ENCODE peak calls at places on chromosomes 4 and X, in eight cellular contexts. One of them, this sample, is unnamed. For H3K27me3, the result is how much of the 10 kb centered on the place peaks cover.

GRCh38 chrX:2320580-2321327 is 180.0 kb downstream of the DHRSX start:
- DNase-seq in AG04450: peak
- DNase-seq in keratinocyte: no peak
- DNase-seq in lower lobe of right lung: peak
- DNase-seq in neural progenitor cell: no peak
- DNase-seq in astrocyte: no peak
- DNase-seq in heart right ventricle: peak
- DNase-seq in fibroblast of lung: peak
- DNase-seq in this sample: peak

GRCh38 chr4:183362916-183363542 is 40.8 kb upstream of the CLDN24 start:
- DNase-seq in keratinocyte: no peak
- DNase-seq in AG04450: no peak
- DNase-seq in heart right ventricle: no peak
- DNase-seq in neural progenitor cell: peak
- DNase-seq in fibroblast of lung: peak
- DNase-seq in lower lobe of right lung: no peak
- DNase-seq in astrocyte: peak
- DNase-seq in this sample: no peak

GRCh38 chr4:112213091-112213490 is 18.5 kb upstream of the AP1AR start:
- DNase-seq in heart right ventricle: peak
- DNase-seq in neural progenitor cell: no peak
- DNase-seq in astrocyte: no peak
- DNase-seq in keratinocyte: no peak
- DNase-seq in AG04450: no peak
- DNase-seq in fibroblast of lung: peak
- DNase-seq in lower lobe of right lung: no peak
- DNase-seq in this sample: no peak

GRCh38 chr4:145511913-145512522 is 30.4 kb downstream of the SMAD1 start:
- DNase-seq in lower lobe of right lung: no peak
- DNase-seq in astrocyte: peak
- DNase-seq in neural progenitor cell: no peak
- DNase-seq in keratinocyte: no peak
- DNase-seq in heart right ventricle: no peak
- DNase-seq in fibroblast of lung: peak
- DNase-seq in AG04450: no peak
- DNase-seq in this sample: no peak

GRCh38 chrX:37745354-37745753 is 34.5 kb upstream of the CYBB start:
- DNase-seq in keratinocyte: no peak
- DNase-seq in AG04450: peak
- DNase-seq in lower lobe of right lung: peak
- DNase-seq in heart right ventricle: peak
- DNase-seq in fibroblast of lung: peak
- DNase-seq in astrocyte: peak
- DNase-seq in neural progenitor cell: peak
- DNase-seq in this sample: no peak

GRCh38 chr4:81605278-81605677 is 133.6 kb upstream of the RASGEF1B start:
- DNase-seq in fibroblast of lung: no peak
- DNase-seq in astrocyte: no peak
- DNase-seq in heart right ventricle: no peak
- DNase-seq in keratinocyte: no peak
- DNase-seq in lower lobe of right lung: no peak
- DNase-seq in neural progenitor cell: peak
- DNase-seq in AG04450: no peak
- DNase-seq in this sample: no peak

GRCh38 chr4:111698361-111698760 is 446.9 kb upstream of the FAM241A start:
- DNase-seq in astrocyte: no peak
- DNase-seq in lower lobe of right lung: no peak
- DNase-seq in neural progenitor cell: no peak
- DNase-seq in keratinocyte: no peak
- DNase-seq in heart right ventricle: no peak
- DNase-seq in fibroblast of lung: no peak
- DNase-seq in AG04450: no peak
- DNase-seq in this sample: no peak

GRCh38 chr4:106583567-106583966 is 215.0 kb upstream of the GIMD1 start:
- DNase-seq in lower lobe of right lung: no peak
- DNase-seq in keratinocyte: peak
- DNase-seq in heart right ventricle: no peak
- DNase-seq in astrocyte: peak
- DNase-seq in AG04450: peak
- DNase-seq in fibroblast of lung: peak
- DNase-seq in neural progenitor cell: no peak
- DNase-seq in this sample: peak

GRCh38 chr4:38570647-38571326 is 93.2 kb upstream of the KLF3 start:
- DNase-seq in AG04450: no peak
- DNase-seq in fibroblast of lung: no peak
- DNase-seq in lower lobe of right lung: no peak
- DNase-seq in neural progenitor cell: no peak
- DNase-seq in keratinocyte: no peak
- DNase-seq in astrocyte: no peak
- DNase-seq in heart right ventricle: no peak
- DNase-seq in this sample: no peak

GRCh38 chr4:119286377-119287002 is 35.4 kb downstream of the FABP2 start:
- DNase-seq in heart right ventricle: peak
- DNase-seq in AG04450: peak
- DNase-seq in keratinocyte: no peak
- DNase-seq in astrocyte: peak
- DNase-seq in neural progenitor cell: peak
- DNase-seq in lower lobe of right lung: no peak
- DNase-seq in fibroblast of lung: peak
- DNase-seq in this sample: peak

DNA sequence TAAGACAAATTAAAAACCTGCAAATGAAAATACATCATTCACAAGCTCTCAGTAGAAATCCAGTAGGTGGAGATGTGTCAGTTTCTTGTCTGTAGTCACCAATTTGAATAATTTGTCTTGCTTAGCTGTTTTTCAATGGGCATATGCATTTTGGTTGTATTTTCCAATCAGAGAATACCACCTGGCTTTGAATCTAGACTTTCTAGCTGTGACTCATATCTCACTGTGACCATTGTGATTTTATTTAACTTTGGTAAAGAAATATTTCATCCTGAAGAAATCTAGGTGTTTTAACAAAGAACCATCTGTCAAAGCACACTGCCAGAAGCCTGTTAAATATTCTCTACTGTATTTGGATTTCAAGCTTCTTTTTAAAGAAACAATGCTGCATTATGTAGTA is 1650.6 kb upstream of the IGFBP7 start:
- DNase-seq in astrocyte: no peak
- DNase-seq in fibroblast of lung: no peak
- DNase-seq in keratinocyte: no peak
- DNase-seq in neural progenitor cell: no peak
- DNase-seq in heart right ventricle: no peak
- DNase-seq in AG04450: no peak
- DNase-seq in lower lobe of right lung: no peak
- DNase-seq in this sample: no peak
- H3K27me3 ChIP-seq in astrocyte: under half
- H3K27me3 ChIP-seq in fibroblast of lung: under half
- H3K27me3 ChIP-seq in keratinocyte: under half
- H3K27me3 ChIP-seq in neural progenitor cell: under half
- H3K27me3 ChIP-seq in heart right ventricle: under half
- H3K27me3 ChIP-seq in AG04450: under half
- H3K27me3 ChIP-seq in lower lobe of right lung: under half
- H3K27me3 ChIP-seq in this sample: under half

GRCh38 chr4:80592950-80593349 is 257.4 kb downstream of the CFAP299 start:
- DNase-seq in keratinocyte: no peak
- DNase-seq in astrocyte: no peak
- DNase-seq in AG04450: no peak
- DNase-seq in heart right ventricle: no peak
- DNase-seq in fibroblast of lung: no peak
- DNase-seq in neural progenitor cell: peak
- DNase-seq in lower lobe of right lung: no peak
- DNase-seq in this sample: no peak
- TF ChIP-seq CTCF in keratinocyte: peak
- TF ChIP-seq CTCF in astrocyte: peak
- TF ChIP-seq CTCF in AG04450: no peak
- TF ChIP-seq CTCF in heart right ventricle: no peak
- TF ChIP-seq CTCF in fibroblast of lung: no peak
- TF ChIP-seq CTCF in neural progenitor cell: peak
- TF ChIP-seq CTCF in lower lobe of right lung: no peak
- TF ChIP-seq CTCF in this sample: peak

GRCh38 chrX:12440245-12440644 is 302.0 kb downstream of the FRMPD4 start:
- DNase-seq in AG04450: no peak
- DNase-seq in keratinocyte: no peak
- DNase-seq in heart right ventricle: no peak
- DNase-seq in neural progenitor cell: no peak
- DNase-seq in astrocyte: no peak
- DNase-seq in fibroblast of lung: no peak
- DNase-seq in lower lobe of right lung: no peak
- DNase-seq in this sample: no peak

GRCh38 chrX:12434493-12434892 is 296.2 kb downstream of the FRMPD4 start:
- DNase-seq in astrocyte: no peak
- DNase-seq in heart right ventricle: no peak
- DNase-seq in lower lobe of right lung: no peak
- DNase-seq in fibroblast of lung: no peak
- DNase-seq in neural progenitor cell: no peak
- DNase-seq in AG04450: no peak
- DNase-seq in keratinocyte: no peak
- DNase-seq in this sample: no peak

GRCh38 chrX:12441376-12442128 is 303.3 kb downstream of the FRMPD4 start:
- DNase-seq in heart right ventricle: no peak
- DNase-seq in fibroblast of lung: peak
- DNase-seq in AG04450: peak
- DNase-seq in astrocyte: peak
- DNase-seq in neural progenitor cell: no peak
- DNase-seq in lower lobe of right lung: no peak
- DNase-seq in keratinocyte: peak
- DNase-seq in this sample: peak

GRCh38 chrX:12443534-12444098 is 305.3 kb downstream of the FRMPD4 start:
- DNase-seq in neural progenitor cell: no peak
- DNase-seq in lower lobe of right lung: no peak
- DNase-seq in keratinocyte: no peak
- DNase-seq in fibroblast of lung: no peak
- DNase-seq in AG04450: no peak
- DNase-seq in heart right ventricle: no peak
- DNase-seq in astrocyte: no peak
- DNase-seq in this sample: no peak

GRCh38 chrX:12439396-12439795 is 301.1 kb downstream of the FRMPD4 start:
- DNase-seq in keratinocyte: no peak
- DNase-seq in neural progenitor cell: no peak
- DNase-seq in AG04450: no peak
- DNase-seq in astrocyte: no peak
- DNase-seq in fibroblast of lung: no peak
- DNase-seq in heart right ventricle: no peak
- DNase-seq in lower lobe of right lung: no peak
- DNase-seq in this sample: no peak
- H3K27me3 ChIP-seq in keratinocyte: under half
- H3K27me3 ChIP-seq in neural progenitor cell: under half
- H3K27me3 ChIP-seq in AG04450: under half
- H3K27me3 ChIP-seq in astrocyte: under half
- H3K27me3 ChIP-seq in fibroblast of lung: under half
- H3K27me3 ChIP-seq in heart right ventricle: under half
- H3K27me3 ChIP-seq in lower lobe of right lung: under half
- H3K27me3 ChIP-seq in this sample: under half

GRCh38 chrX:107025538-107025937 is 25.5 kb upstream of the MORC4 start:
- DNase-seq in keratinocyte: no peak
- DNase-seq in lower lobe of right lung: no peak
- DNase-seq in fibroblast of lung: peak
- DNase-seq in AG04450: no peak
- DNase-seq in neural progenitor cell: peak
- DNase-seq in astrocyte: peak
- DNase-seq in heart right ventricle: no peak
- DNase-seq in this sample: no peak
- TF ChIP-seq CTCF in keratinocyte: peak
- TF ChIP-seq CTCF in lower lobe of right lung: peak
- TF ChIP-seq CTCF in fibroblast of lung: peak
- TF ChIP-seq CTCF in AG04450: peak
- TF ChIP-seq CTCF in neural progenitor cell: peak
- TF ChIP-seq CTCF in astrocyte: peak
- TF ChIP-seq CTCF in heart right ventricle: peak
- TF ChIP-seq CTCF in this sample: peak

DNA sequence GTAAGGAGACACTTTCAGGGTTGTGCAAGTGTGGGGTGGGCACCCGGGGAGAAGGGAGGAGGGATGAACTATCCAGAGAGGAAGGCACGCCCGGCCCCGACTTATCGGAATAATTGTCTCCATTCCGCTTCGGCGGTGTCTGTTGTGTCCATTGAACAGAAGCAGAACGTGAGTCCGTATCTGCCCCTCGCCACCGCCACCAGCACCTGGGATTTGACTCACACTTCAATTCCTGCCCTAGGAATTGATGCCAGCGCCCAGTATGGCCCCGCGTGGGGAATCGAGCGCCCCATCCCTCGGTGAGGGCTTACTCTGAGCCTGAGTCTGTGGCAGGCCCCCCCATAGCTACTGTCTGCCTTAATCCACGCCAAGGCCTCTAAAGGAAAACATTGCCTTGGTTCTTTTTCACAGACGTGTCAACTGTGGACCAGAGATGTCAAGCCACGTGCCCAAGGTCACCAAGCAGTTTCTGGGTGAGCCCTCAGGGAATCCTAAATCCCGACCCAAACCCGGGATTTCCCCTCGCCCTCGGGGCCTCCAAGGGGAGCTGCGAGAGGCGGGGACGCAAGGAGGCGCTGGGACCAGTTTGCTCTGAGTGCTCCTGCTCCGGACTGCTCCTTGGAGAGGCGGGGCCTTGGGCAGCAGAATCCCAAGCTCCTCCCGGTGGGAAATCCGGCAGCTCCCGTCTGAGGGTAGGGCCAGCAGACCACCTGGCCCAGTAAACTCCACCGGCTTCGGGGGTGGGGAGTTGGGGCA is 12.9 kb downstream of the MSX1 start:
- DNase-seq in keratinocyte: no peak
- DNase-seq in astrocyte: no peak
- DNase-seq in neural progenitor cell: peak
- DNase-seq in fibroblast of lung: no peak
- DNase-seq in AG04450: no peak
- DNase-seq in lower lobe of right lung: no peak
- DNase-seq in heart right ventricle: no peak
- DNase-seq in this sample: no peak
- H3K27me3 ChIP-seq in keratinocyte: half or more
- H3K27me3 ChIP-seq in astrocyte: half or more
- H3K27me3 ChIP-seq in neural progenitor cell: half or more
- H3K27me3 ChIP-seq in fibroblast of lung: half or more
- H3K27me3 ChIP-seq in AG04450: half or more
- H3K27me3 ChIP-seq in lower lobe of right lung: half or more
- H3K27me3 ChIP-seq in heart right ventricle: half or more
- H3K27me3 ChIP-seq in this sample: half or more

GRCh38 chr4:77699731-77700210 is 94.2 kb downstream of the CXCL13 start:
- DNase-seq in keratinocyte: peak
- DNase-seq in AG04450: peak
- DNase-seq in heart right ventricle: no peak
- DNase-seq in neural progenitor cell: peak
- DNase-seq in fibroblast of lung: peak
- DNase-seq in lower lobe of right lung: no peak
- DNase-seq in astrocyte: peak
- DNase-seq in this sample: peak
- TF ChIP-seq CTCF in keratinocyte: no peak
- TF ChIP-seq CTCF in AG04450: peak
- TF ChIP-seq CTCF in heart right ventricle: no peak
- TF ChIP-seq CTCF in neural progenitor cell: peak
- TF ChIP-seq CTCF in fibroblast of lung: peak
- TF ChIP-seq CTCF in lower lobe of right lung: no peak
- TF ChIP-seq CTCF in astrocyte: peak
- TF ChIP-seq CTCF in this sample: peak

DNA sequence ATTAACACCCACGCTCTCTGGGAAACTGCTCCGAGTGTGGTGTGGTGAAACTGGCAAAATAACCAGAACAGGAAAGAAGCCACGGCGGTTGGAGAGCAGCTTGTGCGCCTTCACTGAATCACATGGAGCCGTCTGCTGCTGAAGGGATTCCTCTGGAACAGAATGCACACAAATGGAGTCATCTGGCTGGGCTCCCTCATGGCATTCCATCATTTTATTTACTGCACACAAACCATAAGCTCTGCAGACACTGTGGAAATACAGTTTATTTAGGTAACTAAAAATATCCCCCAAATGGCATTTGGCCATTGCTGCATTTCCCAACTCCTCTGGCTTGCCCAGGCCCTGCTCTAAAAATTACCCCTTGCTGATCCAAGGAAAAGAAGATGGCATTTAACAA is 187.0 kb upstream of the S100G start:
- DNase-seq in heart right ventricle: no peak
- DNase-seq in keratinocyte: no peak
- DNase-seq in fibroblast of lung: peak
- DNase-seq in neural progenitor cell: no peak
- DNase-seq in AG04450: peak
- DNase-seq in astrocyte: peak
- DNase-seq in lower lobe of right lung: no peak
- DNase-seq in this sample: no peak
- H3K27me3 ChIP-seq in heart right ventricle: under half
- H3K27me3 ChIP-seq in keratinocyte: under half
- H3K27me3 ChIP-seq in fibroblast of lung: under half
- H3K27me3 ChIP-seq in neural progenitor cell: under half
- H3K27me3 ChIP-seq in AG04450: under half
- H3K27me3 ChIP-seq in astrocyte: under half
- H3K27me3 ChIP-seq in lower lobe of right lung: under half
- H3K27me3 ChIP-seq in this sample: under half